ENCODE peak calls at places on chromosome 1, in five cellular contexts. G is LHCN-M2, L is T-helper 2 cell, Z is omental fat pad, D is posterior vena cava. W is an unnamed sample.

GRCh38 chr1:174052621-174053020 is 30.5 kb upstream of the RC3H1 start:
- DNase-seq in L (no peak), G (peak), D (no peak), Z (no peak), W (no peak)

GRCh38 chr1:16119926-16120325 is 35.9 kb downstream of the EPHA2 start:
- DNase-seq in L (no peak), D (no peak), G (no peak), Z (no peak), W (no peak)

GRCh38 chr1:201584510-201584991 is 45.6 kb downstream of the NAV1 start:
- DNase-seq in D (no peak), L (no peak), G (peak), Z (no peak), W (no peak)

GRCh38 chr1:94526581-94526980 is 15.0 kb downstream of the F3 start:
- DNase-seq in Z (no peak), L (no peak), G (no peak), D (no peak), W (no peak)

GRCh38 chr1:219159946-219160645 is 13.6 kb upstream of the LYPLAL1 start:
- DNase-seq in G (peak), Z (no peak), L (no peak), D (no peak), W (no peak)

GRCh38 chr1:168585191-168585590 is 8.8 kb downstream of the XCL1 start:
- DNase-seq in L (no peak), G (peak), Z (no peak), D (no peak), W (no peak)

GRCh38 chr1:36217667-36218066 is 6.6 kb upstream of the THRAP3 start:
- DNase-seq in L (no peak), D (no peak), G (peak), Z (no peak), W (no peak)

GRCh38 chr1:198934901-198935301 is 296.1 kb downstream of the PTPRC start:
- DNase-seq in Z (no peak), D (no peak), L (peak), G (peak), W (no peak)

GRCh38 chr1:155834296-155834926 is 22.6 kb downstream of the GON4L start:
- DNase-seq in D (no peak), L (no peak), G (peak), Z (no peak), W (no peak)

GRCh38 chr1:27157194-27157593 is 2.3 kb upstream of the SLC9A1 start:
- DNase-seq in Z (no peak), D (no peak), G (no peak), L (no peak), W (no peak)

GRCh38 chr1:174965006-174965971 is 34.5 kb upstream of the CACYBP start:
- DNase-seq in L (no peak), D (no peak), G (no peak), Z (no peak), W (peak)

GRCh38 chr1:88990426-88990825 is 2.0 kb downstream of the KYAT3 start:
- DNase-seq in Z (no peak), D (no peak), L (no peak), G (no peak), W (no peak)

GRCh38 chr1:172449012-172449584 is 5.2 kb upstream of the PIGC start:
- DNase-seq in G (no peak), D (no peak), Z (no peak), L (no peak), W (no peak)

GRCh38 chr1:228142616-228143203 is 2.6 kb downstream of the GUK1 start:
- DNase-seq in Z (no peak), G (peak), D (peak), L (no peak), W (no peak)

GRCh38 chr1:153100241-153100640 is 5.9 kb upstream of the SPRR2E start:
- DNase-seq in G (peak), L (no peak), D (no peak), Z (no peak), W (no peak)

GRCh38 chr1:168110896-168111545 is 25.7 kb downstream of the GPR161 start:
- DNase-seq in D (no peak), G (no peak), L (no peak), Z (no peak), W (no peak)